ENCODE peak calls at places on chromosomes 2 and 18, in four cellular contexts. G, F, I and Z are unnamed samples.

GRCh38 chr2:54191361-54192130 is 64.5 kb downstream of the TSPYL6 start:
- DNase-seq in G (no peak), F (no peak), I (no peak), Z (no peak)

GRCh38 chr18:51135361-51135760 is 62.1 kb downstream of the MEX3C start:
- DNase-seq in G (no peak), F (no peak), I (peak), Z (peak)

GRCh38 chr2:98518106-98518505 is 73.4 kb downstream of the INPP4A start:
- DNase-seq in G (no peak), F (peak), I (peak), Z (no peak)

GRCh38 chr18:79863161-79863945 is 65.6 kb downstream of the KCNG2 start:
- DNase-seq in G (no peak), F (no peak), I (no peak), Z (no peak)

GRCh38 chr2:236155406-236155805 is 12.8 kb downstream of the GBX2 start:
- DNase-seq in G (no peak), F (no peak), I (no peak), Z (no peak)

GRCh38 chr2:151292546-151292945 is 3.1 kb upstream of the NMI start:
- DNase-seq in G (no peak), F (no peak), I (no peak), Z (no peak)

GRCh38 chr2:67322361-67323001 is 74.7 kb upstream of the ETAA1 start:
- DNase-seq in G (peak), F (peak), I (peak), Z (peak)

GRCh38 chr2:23502096-23502495 is 117.1 kb downstream of the KLHL29 start:
- DNase-seq in G (no peak), F (no peak), I (no peak), Z (no peak)

GRCh38 chr18:3612315-3612714 is 162.3 kb downstream of the TGIF1 start:
- DNase-seq in G (no peak), F (no peak), I (no peak), Z (no peak)

GRCh38 chr18:11529081-11529480 is 80.3 kb upstream of the SLC35G4 start:
- DNase-seq in G (no peak), F (no peak), I (no peak), Z (no peak)

GRCh38 chr2:238942941-238943715 is 95.2 kb downstream of the TWIST2 start:
- DNase-seq in G (no peak), F (no peak), I (no peak), Z (no peak)

GRCh38 chr2:45315881-45316280 is 295.2 kb downstream of the SRBD1 start:
- DNase-seq in G (no peak), F (no peak), I (no peak), Z (no peak)

GRCh38 chr2:226411727-226412360 is 387.8 kb downstream of the IRS1 start:
- DNase-seq in G (peak), F (peak), I (no peak), Z (no peak)

GRCh38 chr2:159936471-159936870 is 125.9 kb downstream of the PLA2R1 start:
- DNase-seq in G (peak), F (no peak), I (peak), Z (no peak)

GRCh38 chr2:232058063-232058877 is 96.8 kb downstream of the DIS3L2 start:
- DNase-seq in G (no peak), F (no peak), I (no peak), Z (no peak)

GRCh38 chr18:9994701-9995100 is 80.9 kb downstream of the VAPA start:
- DNase-seq in G (no peak), F (no peak), I (no peak), Z (no peak)

GRCh38 chr2:121376851-121377250 is 91.8 kb upstream of the TFCP2L1 start:
- DNase-seq in G (no peak), F (no peak), I (no peak), Z (no peak)

GRCh38 chr2:38152913-38153312 is 77.0 kb upstream of the CYP1B1 start:
- DNase-seq in G (no peak), F (no peak), I (no peak), Z (no peak)

GRCh38 chr2:203949228-203949627 is 12.7 kb downstream of the ICOS start:
- DNase-seq in G (no peak), F (no peak), I (no peak), Z (no peak)

GRCh38 chr18:29076645-29077044 is 899.7 kb upstream of the CDH2 start:
- DNase-seq in G (no peak), F (no peak), I (no peak), Z (no peak)

GRCh38 chr2:219109468-219109867 is 48.7 kb upstream of the IHH start:
- DNase-seq in G (no peak), F (no peak), I (no peak), Z (no peak)

GRCh38 chr2:41933585-41934322 is 114.1 kb upstream of the PKDCC start:
- DNase-seq in G (no peak), F (no peak), I (no peak), Z (no peak)

GRCh38 chr2:174802459-174802858 is 38.2 kb upstream of the CHRNA1 start:
- DNase-seq in G (no peak), F (no peak), I (no peak), Z (no peak)

GRCh38 chr2:65277791-65278449 is 50.3 kb downstream of the ACTR2 start:
- DNase-seq in G (no peak), F (no peak), I (no peak), Z (no peak)

GRCh38 chr2:169662744-169663143 is 31.5 kb downstream of the CFAP210 start:
- DNase-seq in G (no peak), F (no peak), I (peak), Z (no peak)

GRCh38 chr2:60586081-60586480 is 32.6 kb upstream of the BCL11A start:
- DNase-seq in G (no peak), F (no peak), I (no peak), Z (no peak)

GRCh38 chr2:51472300-51472699 is 440.4 kb upstream of the NRXN1 start:
- DNase-seq in G (no peak), F (no peak), I (no peak), Z (no peak)

GRCh38 chr2:9770006-9770307 is 73.3 kb upstream of the TAF1B start:
- DNase-seq in G (no peak), F (no peak), I (no peak), Z (no peak)

GRCh38 chr2:9769171-9770005 is 73.9 kb upstream of the TAF1B start:
- DNase-seq in G (no peak), F (no peak), I (peak), Z (no peak)

GRCh38 chr2:9770308-9771100 is 72.8 kb upstream of the TAF1B start:
- DNase-seq in G (peak), F (peak), I (peak), Z (peak)

GRCh38 chr2:9767656-9768281 is 75.5 kb upstream of the TAF1B start:
- DNase-seq in G (no peak), F (no peak), I (no peak), Z (no peak)

GRCh38 chr2:9768388-9768787 is 74.9 kb upstream of the TAF1B start:
- DNase-seq in G (no peak), F (peak), I (peak), Z (no peak)
- TF ChIP-seq CTCF in G (no peak), F (peak), I (peak), Z (no peak)

GRCh38 chr2:96161785-96162367 is 16.6 kb upstream of the DUSP2 start:
- DNase-seq in G (no peak), F (no peak), I (no peak), Z (no peak)
- TF ChIP-seq SIN3A in G (no peak), F (no peak), I (no peak), Z (no peak)

DNA sequence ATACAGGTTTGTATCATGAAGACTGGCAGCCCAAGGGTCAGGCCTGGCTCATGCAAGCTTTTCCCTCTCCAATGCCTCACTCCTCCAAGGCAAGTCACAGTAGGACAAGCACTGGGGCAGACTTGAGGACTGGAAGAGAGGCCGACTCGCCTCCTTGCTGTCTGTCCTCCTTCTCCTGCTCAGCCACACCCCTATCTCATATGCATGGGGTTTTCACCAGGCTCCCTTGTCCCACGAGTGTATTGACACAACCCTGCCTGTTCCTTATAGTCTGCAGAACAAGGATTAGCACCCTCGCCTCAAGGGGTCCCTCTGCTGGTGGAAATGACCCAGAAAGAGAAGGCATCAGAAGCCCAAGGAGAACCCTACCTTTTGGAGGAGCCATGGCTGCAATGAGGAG is 223.7 kb downstream of the SOX11 start:
- DNase-seq in G (no peak), F (peak), I (peak), Z (peak)
- TF ChIP-seq TCF7L2 in G (no peak), F (no peak), I (no peak), Z (no peak)

GRCh38 chr2:12419803-12420202 is 296.9 kb upstream of the TRIB2 start:
- DNase-seq in G (no peak), F (no peak), I (no peak), Z (no peak)

GRCh38 chr2:12417811-12418210 is 298.9 kb upstream of the TRIB2 start:
- DNase-seq in G (no peak), F (no peak), I (no peak), Z (no peak)

GRCh38 chr2:12421061-12421460 is 295.7 kb upstream of the TRIB2 start:
- DNase-seq in G (no peak), F (no peak), I (no peak), Z (no peak)

GRCh38 chr2:12412898-12413305 is 303.8 kb upstream of the TRIB2 start:
- DNase-seq in G (no peak), F (no peak), I (no peak), Z (no peak)

GRCh38 chr2:12416600-12416999 is 300.1 kb upstream of the TRIB2 start:
- DNase-seq in G (no peak), F (peak), I (peak), Z (no peak)
- TF ChIP-seq CTCF in G (peak), F (peak), I (peak), Z (peak)

DNA sequence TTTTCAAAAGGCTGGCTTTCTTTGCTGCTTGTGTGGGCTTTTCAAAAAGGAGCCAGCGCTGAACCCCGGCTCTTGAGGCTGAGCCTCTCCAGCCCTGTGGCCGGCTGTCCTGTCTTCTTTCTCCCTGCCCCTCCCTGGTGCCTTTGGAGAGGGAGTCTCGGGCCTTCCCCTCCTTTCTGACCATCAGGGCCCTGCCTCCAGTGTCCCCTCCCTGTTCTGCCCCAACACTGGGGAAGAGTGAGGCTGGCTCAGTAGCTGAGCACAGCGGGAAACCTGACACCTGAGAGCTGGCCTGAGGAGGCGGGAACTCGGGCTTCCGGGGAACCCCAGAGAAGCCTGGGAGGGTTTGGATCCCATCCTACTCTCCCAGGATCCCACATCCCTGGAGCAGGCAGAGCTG is 232.1 kb downstream of the LOXHD1 start:
- DNase-seq in G (no peak), F (no peak), I (no peak), Z (no peak)
- TF ChIP-seq SIN3A in G (no peak), F (no peak), I (no peak), Z (no peak)

DNA sequence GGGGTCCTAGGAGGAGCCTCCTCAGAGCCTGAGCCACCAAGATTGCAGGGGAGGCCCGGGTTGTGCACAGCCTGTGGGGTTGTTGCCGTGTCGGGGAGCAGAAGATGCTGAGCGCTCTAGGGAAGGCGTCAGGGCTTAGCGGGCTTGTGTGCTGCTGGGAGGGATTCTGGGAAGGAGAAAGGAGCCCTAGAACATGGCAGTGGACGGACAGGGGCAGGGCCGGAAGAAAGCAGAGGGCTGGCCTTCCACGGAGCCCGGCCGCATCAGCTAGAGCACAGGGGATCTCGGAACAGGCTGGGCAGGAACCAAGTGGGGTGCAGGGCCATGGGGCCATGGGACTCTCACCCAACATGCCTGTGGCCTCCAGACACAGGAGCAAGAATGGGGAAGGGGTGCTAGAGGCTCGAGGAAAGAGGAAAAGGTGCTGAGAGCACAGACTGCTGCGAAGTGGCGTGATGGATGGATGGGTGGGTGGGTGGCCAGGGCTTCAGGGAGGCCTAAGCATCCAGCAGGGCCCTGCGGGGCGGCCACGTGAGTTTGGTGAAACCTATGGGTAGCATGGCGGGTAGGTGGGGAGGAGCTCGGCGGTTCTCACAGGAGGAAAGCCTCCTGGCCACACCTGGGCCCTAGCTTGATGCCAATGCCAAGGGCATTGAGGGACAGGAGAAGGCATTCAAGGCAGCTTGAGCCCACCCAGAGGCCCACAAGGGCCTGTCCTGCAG is 35.8 kb downstream of the MTERF4 start:
- DNase-seq in G (no peak), F (no peak), I (no peak), Z (no peak)
- TF ChIP-seq TCF7L2 in G (no peak), F (no peak), I (no peak), Z (no peak)

DNA sequence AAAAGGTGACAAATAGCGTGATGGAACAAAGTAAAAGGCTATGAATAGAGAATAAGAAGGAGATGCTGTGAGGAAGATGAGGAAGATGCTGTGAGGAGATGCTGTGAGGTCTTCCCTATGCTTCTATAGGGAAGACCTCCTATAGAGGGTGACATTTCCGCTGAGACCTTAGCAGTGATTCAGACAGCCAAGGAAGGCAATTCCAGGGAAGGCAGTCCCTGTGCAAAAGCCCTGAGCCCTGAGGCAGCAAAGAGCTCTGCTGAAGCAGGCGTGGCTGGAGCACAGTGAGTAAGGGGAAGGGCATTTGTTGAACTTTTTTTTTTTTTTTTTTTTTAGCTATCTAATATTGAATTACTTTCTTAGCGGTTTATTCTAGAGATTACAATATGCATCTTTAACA is 142.7 kb upstream of the FOSL2 start:
- DNase-seq in G (peak), F (no peak), I (no peak), Z (no peak)
- TF ChIP-seq CTCF in G (no peak), F (no peak), I (no peak), Z (no peak)

GRCh38 chr2:221016551-221016950 is 555.6 kb downstream of the EPHA4 start:
- DNase-seq in G (no peak), F (no peak), I (no peak), Z (no peak)

GRCh38 chr2:221019668-221020067 is 552.4 kb downstream of the EPHA4 start:
- DNase-seq in G (no peak), F (no peak), I (no peak), Z (no peak)

GRCh38 chr2:221022554-221022953 is 549.5 kb downstream of the EPHA4 start:
- DNase-seq in G (no peak), F (no peak), I (no peak), Z (no peak)

DNA sequence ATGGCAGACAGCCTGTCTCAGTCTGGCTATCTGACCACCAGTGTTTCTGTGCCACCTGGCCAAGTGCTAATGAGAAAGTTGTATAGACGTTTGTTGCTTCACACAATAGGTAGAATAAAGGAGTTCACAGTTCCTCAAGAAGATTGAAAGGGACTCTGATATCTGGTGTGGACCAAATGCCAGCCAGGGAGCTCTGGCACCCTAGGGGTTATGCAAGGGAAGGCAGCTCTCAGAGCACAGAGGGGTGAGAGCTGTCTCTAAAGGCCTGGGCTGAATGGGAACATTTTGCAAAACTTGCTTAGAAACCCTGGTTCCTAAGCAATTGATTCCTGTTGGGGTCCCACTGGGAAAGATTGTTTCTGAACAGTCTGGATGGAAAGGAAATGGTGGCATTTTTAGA is 553.8 kb downstream of the EPHA4 start:
- DNase-seq in G (no peak), F (no peak), I (no peak), Z (no peak)
- TF ChIP-seq SIN3A in G (no peak), F (no peak), I (no peak), Z (no peak)

DNA sequence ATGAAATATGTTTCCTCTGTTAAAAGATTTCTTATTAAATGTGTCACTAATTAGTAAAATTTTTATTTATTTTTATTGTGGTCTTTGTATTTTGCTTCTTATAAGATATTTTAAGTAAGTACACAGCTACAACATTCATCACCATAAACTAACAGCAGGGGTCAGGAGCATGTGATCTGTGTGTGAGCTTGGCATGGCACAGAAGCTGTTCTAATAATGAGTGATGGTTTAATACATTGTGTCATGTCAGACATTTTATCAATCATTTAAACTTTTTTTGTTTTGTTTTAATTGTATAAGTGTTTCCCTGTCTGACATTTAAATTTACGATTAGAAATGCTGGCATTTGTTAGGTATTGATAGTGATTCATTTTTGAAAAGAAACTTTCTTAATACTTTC is 585.4 kb downstream of the DSC3 start:
- DNase-seq in G (peak), F (no peak), I (peak), Z (no peak)
- TF ChIP-seq TCF7L2 in G (no peak), F (no peak), I (no peak), Z (no peak)